ENCODE peak calls at places on chromosomes 13 and 19, in four cellular contexts. One of them, this sample, is unnamed.

GRCh38 chr19:401836-402535 is 7.0 kb downstream of the C2CD4C start:
- DNase-seq in lower leg skin: no peak
- DNase-seq in sigmoid colon: no peak
- DNase-seq in CD4-positive, alpha-beta T cell: no peak
- DNase-seq in this sample: peak; percentile 22

GRCh38 chr13:113820813-113821651 is 42.8 kb downstream of the GAS6 start:
- DNase-seq in lower leg skin: peak; percentile 94
- DNase-seq in sigmoid colon: peak; percentile 96
- DNase-seq in CD4-positive, alpha-beta T cell: no peak
- DNase-seq in this sample: peak; percentile 67

GRCh38 chr13:110400786-110401533 is 93.9 kb downstream of the COL4A2 start:
- DNase-seq in CD4-positive, alpha-beta T cell: no peak
- DNase-seq in lower leg skin: no peak
- DNase-seq in sigmoid colon: no peak
- DNase-seq in this sample: no peak

GRCh38 chr13:20221772-20222171 is 10.3 kb downstream of the GJB6 start:
- DNase-seq in lower leg skin: no peak
- DNase-seq in CD4-positive, alpha-beta T cell: no peak
- DNase-seq in sigmoid colon: no peak
- DNase-seq in this sample: no peak

GRCh38 chr13:109918179-109918651 is 131.8 kb upstream of the IRS2 start:
- DNase-seq in sigmoid colon: no peak
- DNase-seq in CD4-positive, alpha-beta T cell: no peak
- DNase-seq in lower leg skin: no peak
- DNase-seq in this sample: no peak

GRCh38 chr13:111122056-111122455 is 6.9 kb downstream of the ARHGEF7 start:
- DNase-seq in CD4-positive, alpha-beta T cell: no peak
- DNase-seq in sigmoid colon: no peak
- DNase-seq in lower leg skin: no peak
- DNase-seq in this sample: no peak

GRCh38 chr19:1161716-1162115 is 12.4 kb downstream of the SBNO2 start:
- DNase-seq in CD4-positive, alpha-beta T cell: no peak
- DNase-seq in lower leg skin: no peak
- DNase-seq in sigmoid colon: no peak
- DNase-seq in this sample: peak; percentile 77

GRCh38 chr19:42628411-42629135 is 33.8 kb upstream of the CEACAM8 start:
- DNase-seq in lower leg skin: no peak
- DNase-seq in CD4-positive, alpha-beta T cell: no peak
- DNase-seq in sigmoid colon: no peak
- DNase-seq in this sample: no peak

GRCh38 chr19:13150919-13151604 is 851 bp downstream of the IER2 start:
- DNase-seq in lower leg skin: peak; percentile 43
- DNase-seq in sigmoid colon: no peak
- DNase-seq in CD4-positive, alpha-beta T cell: no peak
- DNase-seq in this sample: peak; percentile 80

GRCh38 chr13:33229446-33230177 is 55.9 kb downstream of the STARD13 start:
- DNase-seq in lower leg skin: no peak
- DNase-seq in CD4-positive, alpha-beta T cell: no peak
- DNase-seq in sigmoid colon: no peak
- DNase-seq in this sample: no peak

GRCh38 chr19:45278087-45278486 is 27.0 kb downstream of the MARK4 start:
- DNase-seq in lower leg skin: no peak
- DNase-seq in CD4-positive, alpha-beta T cell: no peak
- DNase-seq in sigmoid colon: no peak
- DNase-seq in this sample: no peak

GRCh38 chr19:55640577-55641375 is at the start of gene ZNF580:
- DNase-seq in sigmoid colon: peak; percentile 83
- DNase-seq in lower leg skin: no peak
- DNase-seq in CD4-positive, alpha-beta T cell: no peak
- DNase-seq in this sample: peak; percentile 72

GRCh38 chr13:22076658-22077057 is 405.8 kb downstream of the FGF9 start:
- DNase-seq in CD4-positive, alpha-beta T cell: no peak
- DNase-seq in lower leg skin: no peak
- DNase-seq in sigmoid colon: no peak
- DNase-seq in this sample: no peak

GRCh38 chr13:94080527-94080926 is 399.0 kb downstream of the DCT start:
- DNase-seq in CD4-positive, alpha-beta T cell: no peak
- DNase-seq in sigmoid colon: no peak
- DNase-seq in lower leg skin: no peak
- DNase-seq in this sample: no peak

GRCh38 chr13:113023217-113023597 is 54.2 kb downstream of the MCF2L start:
- DNase-seq in sigmoid colon: no peak
- DNase-seq in CD4-positive, alpha-beta T cell: no peak
- DNase-seq in lower leg skin: no peak
- DNase-seq in this sample: peak; percentile 76

GRCh38 chr13:72507394-72508199 is 219.8 kb downstream of the MZT1 start:
- DNase-seq in CD4-positive, alpha-beta T cell: no peak
- DNase-seq in sigmoid colon: no peak
- DNase-seq in lower leg skin: no peak
- DNase-seq in this sample: no peak

GRCh38 chr13:24202215-24202614 is 41.7 kb downstream of the SPATA13 start:
- DNase-seq in lower leg skin: no peak
- DNase-seq in CD4-positive, alpha-beta T cell: no peak
- DNase-seq in sigmoid colon: no peak
- DNase-seq in this sample: no peak

GRCh38 chr19:45645068-45645630 is 6.0 kb upstream of the EML2 start:
- DNase-seq in lower leg skin: no peak
- DNase-seq in sigmoid colon: peak; percentile 67
- DNase-seq in CD4-positive, alpha-beta T cell: no peak
- DNase-seq in this sample: no peak

GRCh38 chr13:48194392-48194754 is 38.6 kb upstream of the ITM2B start:
- DNase-seq in CD4-positive, alpha-beta T cell: no peak
- DNase-seq in sigmoid colon: no peak
- DNase-seq in lower leg skin: no peak
- DNase-seq in this sample: no peak

GRCh38 chr19:17779281-17779930 is 15.5 kb upstream of the B3GNT3 start:
- DNase-seq in sigmoid colon: no peak
- DNase-seq in CD4-positive, alpha-beta T cell: no peak
- DNase-seq in lower leg skin: peak; percentile 55
- DNase-seq in this sample: no peak

GRCh38 chr13:73325351-73326214 is 266.8 kb downstream of the KLF5 start:
- DNase-seq in CD4-positive, alpha-beta T cell: no peak
- DNase-seq in lower leg skin: no peak
- DNase-seq in sigmoid colon: no peak
- DNase-seq in this sample: no peak

GRCh38 chr13:105506463-105506862 is 1029.0 kb downstream of the EFNB2 start:
- DNase-seq in sigmoid colon: no peak
- DNase-seq in CD4-positive, alpha-beta T cell: no peak
- DNase-seq in lower leg skin: no peak
- DNase-seq in this sample: no peak

GRCh38 chr19:54208784-54209057 is 8.1 kb downstream of the RPS9 start:
- DNase-seq in CD4-positive, alpha-beta T cell: no peak
- DNase-seq in sigmoid colon: no peak
- DNase-seq in lower leg skin: no peak
- DNase-seq in this sample: no peak

GRCh38 chr13:50382511-50382910 is 367.3 kb downstream of the KCNRG start:
- DNase-seq in sigmoid colon: no peak
- DNase-seq in CD4-positive, alpha-beta T cell: no peak
- DNase-seq in lower leg skin: no peak
- DNase-seq in this sample: no peak

GRCh38 chr13:112688560-112689497 is 1.0 kb upstream of the ATP11A start:
- DNase-seq in lower leg skin: no peak
- DNase-seq in CD4-positive, alpha-beta T cell: peak; percentile 13
- DNase-seq in sigmoid colon: no peak
- DNase-seq in this sample: peak; percentile 89

GRCh38 chr13:85661639-85662038 is 137.6 kb downstream of the SLITRK6 start:
- DNase-seq in CD4-positive, alpha-beta T cell: no peak
- DNase-seq in sigmoid colon: no peak
- DNase-seq in lower leg skin: no peak
- DNase-seq in this sample: no peak

GRCh38 chr19:45471116-45471865 is 3.5 kb downstream of the FOSB start:
- DNase-seq in CD4-positive, alpha-beta T cell: no peak
- DNase-seq in lower leg skin: no peak
- DNase-seq in sigmoid colon: no peak
- DNase-seq in this sample: no peak

GRCh38 chr13:61779456-61779855 is 363.8 kb upstream of the PCDH20 start:
- DNase-seq in lower leg skin: no peak
- DNase-seq in sigmoid colon: no peak
- DNase-seq in CD4-positive, alpha-beta T cell: no peak
- DNase-seq in this sample: no peak

GRCh38 chr13:41457589-41458186 is 338 bp downstream of the RGCC start:
- DNase-seq in CD4-positive, alpha-beta T cell: no peak
- DNase-seq in lower leg skin: no peak
- DNase-seq in sigmoid colon: no peak
- DNase-seq in this sample: no peak

DNA sequence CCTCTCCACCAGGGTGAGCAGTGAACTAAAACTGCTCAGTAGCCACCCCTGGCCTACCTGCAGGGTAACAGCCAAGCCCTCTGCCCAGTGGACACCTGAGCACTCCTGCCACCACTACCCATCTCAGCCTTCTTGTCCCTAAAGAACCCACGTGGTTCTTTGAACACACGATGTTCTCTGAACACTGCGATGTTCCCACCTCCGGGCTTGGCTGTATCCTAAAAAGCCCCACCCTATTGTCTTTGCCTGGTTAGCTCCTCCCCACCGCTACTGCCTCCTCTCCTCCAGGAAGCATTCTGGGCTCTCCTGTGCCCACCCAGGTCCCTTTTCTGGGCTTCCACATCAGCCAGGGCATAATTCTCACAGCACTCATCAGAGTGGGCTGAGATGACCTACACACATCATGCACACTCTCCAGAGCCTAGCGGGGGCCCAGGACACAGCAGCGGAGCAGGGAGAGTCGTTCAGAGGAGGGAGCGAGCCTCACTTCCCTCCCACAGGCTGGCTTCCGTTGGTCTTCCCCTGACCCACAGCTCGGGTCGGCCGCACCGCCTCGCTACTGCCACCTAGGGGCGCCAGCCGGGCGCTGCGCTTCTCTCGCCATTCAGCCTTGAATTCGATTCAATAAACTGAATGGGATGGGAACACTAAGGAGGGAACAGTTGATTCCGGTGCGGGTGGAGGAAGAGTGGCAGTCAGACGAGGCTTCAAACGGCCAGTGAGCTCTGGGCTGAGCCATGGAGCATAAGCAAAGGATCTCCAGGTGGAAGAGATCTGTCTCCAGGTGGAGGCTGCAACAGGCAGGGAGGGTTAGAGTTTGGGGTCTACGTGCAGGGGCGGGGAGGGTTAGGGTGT is 3.2 kb downstream of the ELAVL1 start:
- DNase-seq in sigmoid colon: peak; percentile 88
- DNase-seq in lower leg skin: peak; percentile 77
- DNase-seq in CD4-positive, alpha-beta T cell: peak; percentile 58
- DNase-seq in this sample: peak; percentile 85
- TF ChIP-seq CTCF in sigmoid colon: peak; percentile 90
- TF ChIP-seq CTCF in lower leg skin: no peak
- TF ChIP-seq CTCF in CD4-positive, alpha-beta T cell: peak; percentile 99
- TF ChIP-seq CTCF in this sample: peak; percentile 99

GRCh38 chr19:4879041-4879440 is 11.6 kb upstream of the PLIN3 start:
- DNase-seq in sigmoid colon: no peak
- DNase-seq in lower leg skin: no peak
- DNase-seq in CD4-positive, alpha-beta T cell: no peak
- DNase-seq in this sample: no peak

GRCh38 chr19:4873930-4874329 is 6.5 kb upstream of the PLIN3 start:
- DNase-seq in lower leg skin: no peak
- DNase-seq in CD4-positive, alpha-beta T cell: no peak
- DNase-seq in sigmoid colon: no peak
- DNase-seq in this sample: no peak

GRCh38 chr19:4877753-4878490 is 10.5 kb upstream of the PLIN3 start:
- DNase-seq in lower leg skin: no peak
- DNase-seq in sigmoid colon: peak; percentile 91
- DNase-seq in CD4-positive, alpha-beta T cell: no peak
- DNase-seq in this sample: no peak

GRCh38 chr19:4878491-4878968 is 11.1 kb upstream of the PLIN3 start:
- DNase-seq in lower leg skin: no peak
- DNase-seq in CD4-positive, alpha-beta T cell: no peak
- DNase-seq in sigmoid colon: no peak
- DNase-seq in this sample: no peak
- TF ChIP-seq CTCF in lower leg skin: no peak
- TF ChIP-seq CTCF in CD4-positive, alpha-beta T cell: no peak
- TF ChIP-seq CTCF in sigmoid colon: no peak
- TF ChIP-seq CTCF in this sample: no peak

DNA sequence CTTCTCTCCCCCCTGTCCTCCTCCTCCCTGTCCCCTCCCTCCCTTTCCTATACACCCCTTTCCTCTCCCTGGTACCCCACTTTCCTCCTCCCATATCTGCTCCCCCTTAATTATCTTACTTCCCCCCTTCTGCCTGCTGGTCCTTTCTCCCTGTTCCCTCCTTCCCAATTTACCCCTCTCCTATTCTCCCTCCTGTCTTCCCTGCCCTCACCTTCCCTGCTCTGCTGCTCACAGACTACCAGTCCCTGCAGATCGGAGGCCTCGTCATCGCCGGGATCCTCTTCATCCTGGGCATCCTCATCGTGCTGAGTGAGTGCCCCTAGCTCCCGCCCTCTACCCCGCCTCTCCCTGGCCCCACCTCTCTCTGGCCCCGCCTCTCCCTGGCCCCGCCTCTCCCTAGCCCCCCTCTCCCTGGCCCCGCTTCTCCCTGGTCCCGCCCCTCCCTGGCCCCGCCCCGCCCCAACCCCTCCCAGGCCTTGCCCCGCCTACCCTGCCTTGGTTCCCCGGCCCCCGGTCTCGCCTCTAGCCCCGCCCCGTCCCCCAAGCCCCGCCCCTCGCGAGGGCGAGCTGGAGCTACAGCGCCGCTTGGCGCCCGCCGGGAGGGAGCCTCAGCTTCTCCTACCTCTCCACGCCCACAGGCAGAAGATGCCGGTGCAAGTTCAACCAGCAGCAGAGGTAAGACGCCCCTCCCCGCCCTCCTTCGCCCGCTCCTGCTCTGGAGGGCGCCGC is 2.0 kb upstream of the FXYD7 start:
- DNase-seq in sigmoid colon: peak; percentile 96
- DNase-seq in CD4-positive, alpha-beta T cell: peak; percentile 96
- DNase-seq in lower leg skin: peak; percentile 92
- DNase-seq in this sample: peak; percentile 91
- TF ChIP-seq CTCF in sigmoid colon: no peak
- TF ChIP-seq CTCF in CD4-positive, alpha-beta T cell: no peak
- TF ChIP-seq CTCF in lower leg skin: no peak
- TF ChIP-seq CTCF in this sample: peak; percentile 34

GRCh38 chr13:44726214-44726613 is 150.1 kb upstream of the TSC22D1 start:
- DNase-seq in sigmoid colon: no peak
- DNase-seq in CD4-positive, alpha-beta T cell: no peak
- DNase-seq in lower leg skin: peak; percentile 34
- DNase-seq in this sample: no peak
- TF ChIP-seq CTCF in sigmoid colon: no peak
- TF ChIP-seq CTCF in CD4-positive, alpha-beta T cell: no peak
- TF ChIP-seq CTCF in lower leg skin: no peak
- TF ChIP-seq CTCF in this sample: no peak

DNA sequence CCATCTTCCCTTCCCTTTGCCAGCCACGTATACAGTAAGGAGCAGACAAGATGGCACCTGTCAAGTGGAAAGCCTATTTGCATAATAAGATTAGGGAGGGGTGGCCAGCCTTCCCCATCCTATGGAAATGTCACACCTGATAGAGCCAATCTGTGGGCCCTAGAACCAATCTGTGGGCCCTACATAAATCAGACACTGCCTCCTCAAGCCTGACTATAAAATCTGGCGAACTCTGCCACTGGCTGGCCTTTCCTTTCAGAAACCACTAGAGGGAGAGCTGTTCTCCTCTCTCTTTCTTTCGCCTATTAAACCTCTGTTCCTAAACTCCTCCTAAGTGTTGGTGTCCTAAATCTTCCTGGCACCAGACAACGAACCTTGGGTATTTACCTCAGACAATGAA is 231.5 kb upstream of the KLHL1 start:
- DNase-seq in sigmoid colon: no peak
- DNase-seq in CD4-positive, alpha-beta T cell: no peak
- DNase-seq in lower leg skin: no peak
- DNase-seq in this sample: no peak
- TF ChIP-seq CTCF in sigmoid colon: no peak
- TF ChIP-seq CTCF in CD4-positive, alpha-beta T cell: no peak
- TF ChIP-seq CTCF in lower leg skin: no peak
- TF ChIP-seq CTCF in this sample: no peak